ENCODE peak calls at places on chromosomes 7 and 10, in five cellular contexts. K, F, C, Z and Y are unnamed samples.

GRCh38 chr10:69057951-69058297 is 30.0 kb upstream of the SRGN start:
- DNase-seq in F (no peak), Z (peak), K (no peak), C (no peak), Y (no peak)

GRCh38 chr7:123727071-123727837 is 21.5 kb downstream of the WASL start:
- DNase-seq in C (peak), F (no peak), Z (peak), K (no peak), Y (peak)

GRCh38 chr10:66215005-66215404 is 710.8 kb upstream of the LRRTM3 start:
- DNase-seq in F (no peak), Z (no peak), C (no peak), K (peak), Y (no peak)

GRCh38 chr7:106848851-106849442 is 16.1 kb upstream of the PIK3CG start:
- DNase-seq in Z (peak), K (no peak), C (peak), F (no peak), Y (no peak)

GRCh38 chr7:140229591-140230516 is 53.1 kb upstream of the KDM7A start:
- DNase-seq in F (peak), C (no peak), K (peak), Z (no peak), Y (no peak)

GRCh38 chr10:50554995-50555568 is 68.7 kb downstream of the SGMS1 start:
- DNase-seq in F (no peak), Z (peak), C (no peak), K (no peak), Y (peak)

GRCh38 chr7:131949659-131950058 is 393.2 kb upstream of the PODXL start:
- DNase-seq in Z (no peak), C (no peak), K (no peak), F (no peak), Y (no peak)

GRCh38 chr10:119189811-119190282 is 11.2 kb upstream of the PRDX3 start:
- DNase-seq in Z (peak), F (no peak), K (no peak), C (no peak), Y (no peak)

GRCh38 chr10:131771634-131772358 is 129.0 kb upstream of the PPP2R2D start:
- DNase-seq in K (no peak), Z (no peak), F (no peak), C (no peak), Y (no peak)

GRCh38 chr7:41695661-41696322 is 7.1 kb downstream of the INHBA start:
- DNase-seq in K (no peak), C (no peak), Z (peak), F (no peak), Y (no peak)

GRCh38 chr7:132049462-132050304 is 493.3 kb upstream of the PODXL start:
- DNase-seq in F (no peak), K (peak), C (no peak), Z (peak), Y (no peak)

GRCh38 chr7:123770378-123770777 is 21.6 kb upstream of the WASL start:
- DNase-seq in C (no peak), K (no peak), Z (peak), F (no peak), Y (no peak)

GRCh38 chr7:36673703-36674102 is 50.6 kb downstream of the AOAH start:
- DNase-seq in F (no peak), Z (no peak), C (no peak), K (no peak), Y (no peak)

GRCh38 chr10:71497802-71498326 is 101.1 kb downstream of the CDH23 start:
- DNase-seq in Z (no peak), K (peak), F (no peak), C (no peak), Y (no peak)

DNA sequence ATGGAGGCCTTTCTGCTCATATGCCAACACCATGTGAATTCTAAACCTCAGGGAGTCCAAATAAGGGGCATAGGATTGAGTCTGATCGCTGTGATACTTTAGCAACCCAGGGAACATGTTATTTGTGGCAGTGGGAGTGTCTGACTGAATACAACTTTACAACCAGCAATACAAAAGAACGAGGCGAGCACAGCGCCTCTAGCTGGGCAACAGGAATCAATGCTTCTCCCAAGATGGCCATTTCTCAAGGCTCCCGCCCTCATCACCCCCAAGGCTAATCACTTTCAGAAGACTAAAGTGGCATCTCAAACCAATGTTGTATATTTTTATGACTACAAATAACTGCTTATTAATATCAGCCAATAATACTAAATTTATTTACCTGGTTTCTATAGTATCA is 28.1 kb downstream of the YWHAG start:
- DNase-seq in Z (no peak), K (no peak), F (no peak), C (no peak), Y (no peak)
- TF ChIP-seq CTCF in Z (no peak), K (no peak), F (no peak), C (no peak), Y (no peak)

GRCh38 chr7:137454169-137455166 is 110.9 kb upstream of the PTN start:
- DNase-seq in F (no peak), Z (peak), C (no peak), K (no peak), Y (peak)
- TF ChIP-seq CTCF in F (peak), Z (peak), C (peak), K (peak), Y (peak)

DNA sequence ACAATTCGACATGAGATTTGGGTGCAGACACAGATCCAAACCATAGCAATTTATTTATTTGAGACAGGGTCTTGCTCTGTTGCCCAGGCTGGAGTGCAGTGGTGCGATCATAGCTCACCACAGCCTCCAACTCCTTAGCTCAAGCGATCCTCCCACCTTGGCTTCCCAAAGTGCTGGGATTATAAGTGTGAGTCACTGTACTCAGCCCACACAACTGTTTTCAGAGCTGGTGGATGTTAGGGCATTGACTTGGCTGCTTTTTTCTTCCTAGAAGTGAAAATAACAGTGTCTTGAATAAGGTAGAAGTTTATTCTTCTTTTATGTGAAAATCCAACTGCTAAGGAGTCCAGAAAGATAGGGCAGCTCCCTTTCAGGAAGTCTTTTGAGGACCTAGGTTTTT is 132.1 kb downstream of the CCDC3 start:
- DNase-seq in F (no peak), Z (no peak), K (no peak), C (no peak), Y (no peak)
- TF ChIP-seq CTCF in F (no peak), Z (no peak), K (no peak), C (no peak), Y (no peak)

DNA sequence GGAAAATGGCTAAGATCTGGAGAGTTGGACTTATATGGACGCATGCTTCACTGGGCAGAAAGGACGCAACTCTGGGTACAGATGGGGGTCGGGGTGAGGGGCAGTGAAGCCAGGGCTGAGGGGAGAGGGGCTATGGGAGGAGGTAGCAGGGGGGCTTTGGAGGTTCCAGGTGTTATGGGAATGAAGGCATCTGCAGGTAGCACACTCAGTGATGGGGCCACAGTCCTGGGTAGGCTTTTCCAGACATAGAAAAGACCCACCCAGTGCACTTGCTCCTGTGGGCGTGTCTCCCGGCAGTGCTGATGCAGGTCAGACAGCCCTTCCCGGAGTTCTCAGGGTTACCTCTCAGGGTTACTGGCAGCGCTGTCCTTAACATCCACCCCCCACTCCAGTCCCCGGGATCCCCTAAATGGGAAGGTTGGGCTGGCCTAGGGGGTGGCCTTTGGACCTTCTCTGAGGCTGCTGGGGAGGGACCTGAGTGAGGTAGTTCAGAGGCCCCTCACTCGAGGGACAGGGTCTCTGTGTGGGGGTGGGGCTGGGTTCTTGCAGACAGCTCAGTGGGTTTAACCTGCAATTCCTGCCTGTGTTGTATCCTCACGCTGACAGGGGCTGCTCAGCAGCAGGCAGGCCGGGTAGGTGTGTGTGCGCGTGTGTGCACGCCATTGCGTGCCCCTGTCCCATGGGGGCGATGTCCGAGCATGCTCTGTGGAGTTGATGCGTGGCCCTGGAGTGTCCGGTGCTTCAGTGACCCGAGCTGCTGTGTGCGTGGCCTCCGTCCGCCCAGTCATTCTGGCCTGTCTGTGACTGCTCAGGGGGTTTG is 6.2 kb downstream of the ZYX start:
- DNase-seq in C (no peak), F (no peak), K (peak), Z (peak), Y (no peak)
- TF ChIP-seq CTCF in C (peak), F (no peak), K (no peak), Z (peak), Y (no peak)

GRCh38 chr10:52644678-52645434 is 127.7 kb downstream of the MBL2 start:
- DNase-seq in K (no peak), Z (peak), F (no peak), C (no peak), Y (no peak)
- TF ChIP-seq CTCF in K (no peak), Z (peak), F (peak), C (peak), Y (peak)

GRCh38 chr10:124705817-124706461 is 38.2 kb downstream of the FAM53B start:
- DNase-seq in Z (no peak), F (peak), C (no peak), K (peak), Y (no peak)
- TF ChIP-seq CTCF in Z (no peak), F (no peak), C (no peak), K (no peak), Y (no peak)

GRCh38 chr10:51834548-51834947 is 135.2 kb upstream of the CSTF2T start:
- DNase-seq in F (no peak), Z (no peak), C (no peak), K (no peak), Y (no peak)
- TF ChIP-seq CTCF in F (no peak), Z (no peak), C (no peak), K (no peak), Y (no peak)

GRCh38 chr10:3220853-3221252 is 48.3 kb upstream of the PITRM1 start:
- DNase-seq in C (no peak), K (no peak), F (no peak), Z (peak), Y (no peak)

GRCh38 chr10:3217853-3218252 is 45.3 kb upstream of the PITRM1 start:
- DNase-seq in K (no peak), C (no peak), F (no peak), Z (no peak), Y (no peak)

GRCh38 chr10:3224241-3224640 is 51.7 kb upstream of the PITRM1 start:
- DNase-seq in K (no peak), Z (no peak), C (no peak), F (no peak), Y (no peak)

GRCh38 chr10:3225589-3225988 is 53.0 kb upstream of the PITRM1 start:
- DNase-seq in K (no peak), C (peak), F (no peak), Z (peak), Y (no peak)

GRCh38 chr10:3222068-3222467 is 49.5 kb upstream of the PITRM1 start:
- DNase-seq in Z (peak), F (no peak), C (no peak), K (no peak), Y (no peak)
- TF ChIP-seq CTCF in Z (peak), F (no peak), C (no peak), K (no peak), Y (peak)

GRCh38 chr7:130865408-130866236 is 131.6 kb upstream of the KLF14 start:
- DNase-seq in K (no peak), F (no peak), Z (peak), C (no peak), Y (no peak)
- TF ChIP-seq CTCF in K (no peak), F (peak), Z (peak), C (peak), Y (no peak)